ENCODE peak calls at places on chromosomes 11 and 22, in six cellular contexts. C is spleen; M is testis; G is uterus; I is endodermal cell; W is CD4-positive, alpha-beta memory T cell. P is an unnamed sample.

GRCh38 chr22:28835630-28836189 is 35.3 kb upstream of the XBP1 start:
- DNase-seq in W (no peak), C (peak), M (no peak), G (no peak), I (no peak), P (no peak)

GRCh38 chr11:86068138-86068861 is 584 bp downstream of the PICALM start:
- DNase-seq in W (no peak), C (peak), I (peak), G (no peak), M (peak), P (peak)

GRCh38 chr11:64121637-64122410 is 44.1 kb downstream of the MACROD1 start:
- DNase-seq in C (no peak), I (peak), M (no peak), G (no peak), W (no peak), P (no peak)

GRCh38 chr11:29432719-29433325 is 584.0 kb downstream of the KCNA4 start:
- DNase-seq in M (no peak), C (no peak), W (no peak), G (no peak), I (no peak), P (no peak)

GRCh38 chr11:31646206-31646605 is 136.6 kb downstream of the ELP4 start:
- DNase-seq in C (no peak), M (no peak), I (no peak), W (no peak), G (no peak), P (no peak)

GRCh38 chr11:126334665-126335462 is 20.6 kb upstream of the ST3GAL4 start:
- DNase-seq in M (no peak), W (no peak), G (no peak), C (peak), I (no peak), P (no peak)

GRCh38 chr11:10314199-10315072 is 9.6 kb downstream of the ADM start:
- DNase-seq in W (peak), G (no peak), M (no peak), C (no peak), I (no peak), P (no peak)

GRCh38 chr11:14309425-14310192 is 49.4 kb downstream of the RRAS2 start:
- DNase-seq in I (no peak), G (no peak), M (no peak), W (no peak), C (no peak), P (no peak)

GRCh38 chr11:132220464-132220863 is 850.0 kb downstream of the NTM start:
- DNase-seq in G (no peak), C (no peak), I (no peak), W (no peak), M (no peak), P (no peak)

GRCh38 chr22:30423296-30423958 is 2.1 kb upstream of the MTFP1 start:
- DNase-seq in G (no peak), C (peak), W (no peak), I (no peak), M (peak), P (peak)

GRCh38 chr11:113690619-113691569 is 15.2 kb downstream of the TMPRSS5 start:
- DNase-seq in I (peak), W (no peak), G (no peak), C (no peak), M (peak), P (no peak)

GRCh38 chr11:530960-531825 is 4.2 kb downstream of the HRAS start:
- DNase-seq in G (peak), M (no peak), W (no peak), I (peak), C (peak), P (no peak)

GRCh38 chr11:60831501-60832079 is 10.3 kb upstream of the CCDC86 start:
- DNase-seq in G (no peak), W (no peak), M (no peak), I (no peak), C (no peak), P (no peak)

GRCh38 chr11:5591613-5592012 is 4.8 kb upstream of the TRIM6 start:
- DNase-seq in C (no peak), M (no peak), W (no peak), I (no peak), G (no peak), P (no peak)

GRCh38 chr11:66559141-66559861 is 9.1 kb downstream of the CTSF start:
- DNase-seq in C (no peak), I (no peak), G (peak), M (peak), W (peak), P (no peak)

GRCh38 chr11:288328-289144 is at the start of gene PGGHG:
- DNase-seq in W (peak), I (peak), G (peak), M (peak), C (peak), P (no peak)

GRCh38 chr22:36858966-36859365 is 1.8 kb upstream of the NCF4 start:
- DNase-seq in C (no peak), G (no peak), W (no peak), M (no peak), I (no peak), P (no peak)

GRCh38 chr11:76799061-76799804 is 16.1 kb downstream of the TSKU start:
- DNase-seq in I (peak), W (peak), G (peak), C (peak), M (peak), P (no peak)

GRCh38 chr11:71489311-71490043 is 36.5 kb downstream of the NADSYN1 start:
- DNase-seq in C (no peak), M (no peak), I (no peak), G (no peak), W (no peak), P (no peak)

GRCh38 chr11:70954471-70954870 is 297.9 kb downstream of the SHANK2 start:
- DNase-seq in I (no peak), G (no peak), W (no peak), C (no peak), M (no peak), P (no peak)

GRCh38 chr11:69557266-69557665 is 75.8 kb downstream of the LINC01488 start:
- DNase-seq in G (no peak), M (no peak), I (no peak), C (no peak), W (no peak), P (no peak)

GRCh38 chr11:110173775-110174644 is 80.8 kb downstream of the ZC3H12C start:
- DNase-seq in I (peak), G (peak), M (peak), W (peak), C (peak), P (no peak)

GRCh38 chr11:10293423-10294288 is at the start of gene SBF2:
- DNase-seq in G (peak), C (peak), M (peak), W (peak), I (peak), P (peak)

GRCh38 chr11:111513240-111513605 is 1.0 kb upstream of the BTG4 start:
- DNase-seq in M (no peak), G (no peak), I (no peak), W (no peak), C (no peak), P (no peak)

GRCh38 chr11:10807629-10808552 is 835 bp downstream of the EIF4G2 start:
- DNase-seq in I (peak), W (peak), C (peak), G (peak), M (peak), P (peak)

GRCh38 chr11:19632435-19632834 is 80.2 kb upstream of the NAV2 start:
- DNase-seq in M (no peak), W (no peak), C (no peak), I (no peak), G (no peak), P (no peak)

GRCh38 chr11:96306933-96307747 is 35.9 kb downstream of the MAML2 start:
- DNase-seq in W (no peak), G (peak), I (peak), M (peak), C (no peak), P (no peak)

GRCh38 chr11:61860054-61860903 is 31.1 kb downstream of the FADS3 start:
- DNase-seq in G (peak), W (no peak), C (no peak), M (peak), I (no peak), P (no peak)

GRCh38 chr22:19943665-19944026 is 2.0 kb upstream of the TXNRD2 start:
- DNase-seq in M (no peak), C (no peak), I (no peak), W (no peak), G (no peak), P (no peak)

GRCh38 chr11:128904303-128904871 is 13.2 kb downstream of the KCNJ5 start:
- DNase-seq in M (no peak), G (no peak), I (peak), C (no peak), W (no peak), P (peak)

GRCh38 chr11:64848779-64849599 is 4.5 kb upstream of the CDC42BPG start:
- DNase-seq in C (peak), G (no peak), I (peak), W (no peak), M (no peak), P (no peak)

GRCh38 chr11:64378335-64378884 is 19.4 kb downstream of the RPS6KA4 start:
- DNase-seq in G (no peak), M (peak), C (no peak), I (no peak), W (no peak), P (no peak)

GRCh38 chr11:36974771-36975170 is 376.7 kb upstream of the RAG2 start:
- DNase-seq in W (no peak), I (no peak), M (no peak), C (no peak), G (no peak), P (no peak)

GRCh38 chr22:43733138-43733537 is 79.0 kb downstream of the EFCAB6 start:
- DNase-seq in M (no peak), C (no peak), W (no peak), I (no peak), G (no peak), P (no peak)

GRCh38 chr11:78446210-78446609 is 28.6 kb upstream of the GAB2 start:
- DNase-seq in W (no peak), I (no peak), G (no peak), M (no peak), C (no peak), P (no peak)

GRCh38 chr11:48101958-48102357 is 114.7 kb upstream of the OR4B1 start:
- DNase-seq in C (no peak), W (no peak), I (no peak), G (no peak), M (no peak), P (no peak)

DNA sequence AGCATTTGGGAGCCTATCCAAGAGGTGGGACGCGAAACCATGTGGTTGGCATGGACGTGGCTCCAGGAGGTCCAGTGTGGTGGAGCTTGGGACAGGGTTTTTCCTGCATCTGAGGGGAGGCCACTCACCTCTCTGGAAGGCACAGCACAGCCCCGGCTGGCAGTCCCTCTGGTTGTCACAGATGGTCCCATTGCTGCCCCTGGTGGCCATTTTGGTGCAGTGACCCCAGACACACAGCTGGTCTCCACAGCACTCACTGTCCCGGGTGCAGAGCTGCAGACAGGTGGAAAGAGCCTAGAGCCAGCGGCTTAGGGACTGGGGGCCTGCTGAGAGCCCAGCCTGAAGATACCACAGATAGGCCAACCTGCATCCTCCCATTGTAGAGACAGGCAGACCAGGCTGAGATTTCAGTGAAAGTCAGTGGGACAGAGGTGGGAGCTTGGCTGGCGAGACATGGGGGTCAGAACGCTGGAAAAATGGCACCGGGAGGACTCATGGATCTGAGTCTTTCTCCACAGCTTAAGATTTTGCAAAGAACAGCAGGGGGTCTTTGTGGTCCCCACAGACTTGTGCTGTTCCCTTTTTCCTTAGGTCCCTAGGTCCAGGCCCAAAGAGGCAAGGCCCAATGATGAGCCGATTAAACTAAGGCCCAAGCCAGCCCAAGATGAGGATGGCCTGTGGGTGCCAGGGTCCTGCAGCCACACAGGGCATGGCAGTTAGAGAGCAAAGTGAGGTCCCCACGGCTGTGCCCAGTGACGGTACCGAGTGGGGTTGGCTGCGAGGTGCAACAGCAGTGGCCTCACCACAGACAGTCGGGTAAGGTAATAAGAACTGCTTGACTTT is 41.4 kb downstream of the DKK3 start:
- DNase-seq in G (peak), W (peak), I (peak), C (peak), M (peak), P (peak)
- H3K27ac ChIP-seq in G (no peak), W (no peak), I (no peak), C (no peak), M (no peak), P (peak)

GRCh38 chr22:37998543-37998942 is 14.2 kb upstream of the SOX10 start:
- DNase-seq in M (no peak), G (no peak), I (no peak), C (no peak), W (no peak), P (peak)
- H3K27ac ChIP-seq in M (no peak), G (no peak), I (no peak), C (no peak), W (no peak), P (peak)

GRCh38 chr11:118670063-118670462 is 9.4 kb downstream of the TREH start:
- DNase-seq in C (no peak), M (no peak), W (no peak), I (no peak), G (no peak), P (no peak)
- H3K27ac ChIP-seq in C (no peak), M (no peak), W (no peak), I (no peak), G (no peak), P (no peak)

GRCh38 chr22:33382427-33382826 is 324.2 kb upstream of the SYN3 start:
- DNase-seq in M (no peak), C (no peak), G (no peak), W (no peak), I (no peak), P (no peak)
- H3K27ac ChIP-seq in M (no peak), C (no peak), G (no peak), W (no peak), I (no peak), P (no peak)

GRCh38 chr11:27358306-27358705 is 4.7 kb downstream of the CCDC34 start:
- DNase-seq in G (no peak), W (no peak), I (no peak), M (no peak), C (no peak), P (no peak)

GRCh38 chr11:27363576-27364115 is 631 bp upstream of the CCDC34 start:
- DNase-seq in M (no peak), I (no peak), C (no peak), W (no peak), G (no peak), P (no peak)

GRCh38 chr11:27367881-27368280 is 4.9 kb upstream of the CCDC34 start:
- DNase-seq in G (no peak), W (no peak), M (no peak), I (no peak), C (no peak), P (no peak)

GRCh38 chr11:27362032-27362431 is 983 bp downstream of the CCDC34 start:
- DNase-seq in M (no peak), I (no peak), C (no peak), W (no peak), G (no peak), P (no peak)

GRCh38 chr11:27362749-27363575 is at the start of gene CCDC34:
- DNase-seq in G (peak), M (peak), I (peak), W (peak), C (peak), P (no peak)
- H3K27ac ChIP-seq in G (peak), M (peak), I (peak), W (peak), C (peak), P (peak)

DNA sequence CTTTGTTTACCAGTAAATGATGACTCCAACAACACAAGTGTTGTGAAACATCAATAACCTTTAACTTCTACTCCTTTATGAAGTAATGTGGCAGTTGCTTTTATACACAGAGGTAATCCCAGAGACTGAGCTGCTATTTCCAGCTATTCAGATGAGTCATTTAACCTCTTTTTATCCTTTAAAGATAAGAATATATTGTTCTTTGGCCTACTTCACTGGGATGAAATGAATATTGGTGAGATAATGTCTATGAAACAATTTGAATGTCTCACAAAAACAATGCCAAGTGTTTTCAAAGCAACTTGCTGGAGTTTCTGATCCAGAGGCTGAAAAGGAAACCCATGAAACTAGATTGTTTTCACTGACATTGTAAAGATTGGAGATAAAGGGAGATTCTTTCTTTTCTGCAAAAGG is 564.4 kb upstream of the LUZP2 start:
- DNase-seq in G (no peak), I (no peak), W (no peak), M (no peak), C (no peak), P (no peak)
- H3K27ac ChIP-seq in G (no peak), I (no peak), W (no peak), M (no peak), C (no peak), P (peak)

DNA sequence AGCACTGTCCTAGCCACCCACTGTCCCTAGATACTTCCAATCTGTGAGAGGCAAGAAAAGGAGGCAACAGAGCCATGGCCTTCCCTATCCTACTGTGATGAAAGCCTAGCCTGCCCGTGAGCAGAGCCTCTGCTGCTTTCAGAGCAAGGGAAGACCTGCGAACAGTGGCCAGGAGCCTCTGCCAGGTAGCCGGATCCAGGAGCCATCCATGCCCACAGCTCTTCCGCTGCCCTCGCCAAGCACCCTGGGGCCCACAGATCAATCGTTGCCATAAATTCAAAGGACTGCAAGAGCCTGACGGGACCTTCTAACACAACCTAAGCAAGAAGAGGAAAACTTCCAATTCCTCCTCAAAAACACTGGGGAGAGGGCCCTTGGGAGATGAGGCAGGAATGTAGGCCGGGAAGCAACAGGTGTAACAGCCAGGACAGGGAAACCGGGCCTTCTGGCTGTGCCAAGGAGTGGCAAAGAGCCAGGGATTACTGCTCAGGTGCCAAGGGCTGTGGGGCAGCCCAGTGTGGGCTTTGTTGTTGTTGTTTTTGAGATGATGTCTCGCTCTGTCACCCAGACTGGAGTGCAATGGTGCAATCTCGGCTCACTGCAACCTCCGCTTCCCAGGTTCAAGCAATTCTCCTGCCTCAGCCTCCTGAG is 18.1 kb downstream of the CSNK1E start:
- DNase-seq in G (no peak), C (no peak), I (no peak), M (no peak), W (no peak), P (no peak)
- H3K27ac ChIP-seq in G (no peak), C (no peak), I (no peak), M (no peak), W (no peak), P (no peak)

GRCh38 chr11:35930466-35930865 is 13.4 kb upstream of the LDLRAD3 start:
- DNase-seq in M (no peak), I (no peak), G (no peak), W (no peak), C (no peak), P (no peak)

GRCh38 chr11:35928688-35929087 is 15.2 kb upstream of the LDLRAD3 start:
- DNase-seq in C (no peak), I (peak), G (no peak), W (no peak), M (no peak), P (no peak)

GRCh38 chr11:35923452-35923851 is 20.4 kb upstream of the LDLRAD3 start:
- DNase-seq in G (no peak), W (no peak), I (peak), C (no peak), M (no peak), P (no peak)

GRCh38 chr11:35927730-35928129 is 16.1 kb upstream of the LDLRAD3 start:
- DNase-seq in G (peak), C (peak), M (peak), I (peak), W (no peak), P (no peak)

GRCh38 chr11:35927067-35927466 is 16.8 kb upstream of the LDLRAD3 start:
- DNase-seq in W (no peak), C (no peak), M (no peak), I (peak), G (no peak), P (no peak)
- H3K27ac ChIP-seq in W (no peak), C (no peak), M (no peak), I (no peak), G (no peak), P (no peak)

GRCh38 chr22:25453058-25453457 is 111.4 kb upstream of the GRK3 start:
- DNase-seq in W (no peak), C (peak), M (no peak), G (no peak), I (no peak), P (no peak)
- H3K27ac ChIP-seq in W (no peak), C (no peak), M (no peak), G (no peak), I (no peak), P (no peak)

DNA sequence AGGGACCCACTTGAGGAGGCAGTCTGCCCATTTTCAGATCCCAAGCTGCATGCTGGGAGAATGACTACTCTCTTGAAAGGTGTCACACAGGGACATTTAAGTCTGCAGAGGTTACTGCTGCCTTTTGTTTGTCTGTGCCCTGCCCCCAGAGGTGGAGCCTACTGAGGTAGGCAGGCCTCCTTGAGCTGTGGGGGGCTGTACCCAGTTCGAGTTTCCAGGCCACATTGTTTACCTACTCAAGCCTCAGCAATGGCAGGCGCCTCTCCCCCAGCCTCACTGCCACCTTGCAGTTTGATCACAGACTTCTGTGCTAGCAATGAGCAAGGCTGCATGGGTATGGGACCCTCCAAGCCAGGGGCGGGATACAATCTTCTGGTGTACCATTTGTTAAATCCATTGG is 126.0 kb downstream of the OR4A5 start:
- DNase-seq in M (no peak), I (no peak), G (no peak), C (peak), W (no peak), P (no peak)
- H3K27ac ChIP-seq in M (no peak), I (no peak), G (no peak), C (no peak), W (no peak), P (no peak)

P was measured in caudate nucleus.